ENCODE peak calls at places on chromosomes 7 and 10, in ten cellular contexts. Y is endothelial cell of umbilical vein; I is small intestine; Z is A549; F is heart right ventricle; M is CD4-positive, alpha-beta T cell; A is stomach; H is PC-3; N is OCI-LY7; S is iPS DF 6.9. O is an unnamed sample. For H3K9me3, the result is how much of the 10 kb centered on the place peaks cover.

GRCh38 chr7:130371059-130371458 is 9.2 kb upstream of the CPA1 start:
- DNase-seq in Y (no peak), I (no peak), Z (no peak), F (no peak), M (no peak), A (peak), H (no peak), N (no peak), S (no peak), O (no peak)

GRCh38 chr7:5333121-5334050 is 50.6 kb downstream of the SLC29A4 start:
- DNase-seq in Y (no peak), I (no peak), Z (no peak), F (no peak), M (no peak), A (no peak), H (no peak), N (no peak), S (no peak), O (no peak)

GRCh38 chr10:84469470-84469869 is 141.1 kb downstream of the CCSER2 start:
- DNase-seq in Y (no peak), I (no peak), Z (peak), F (no peak), M (no peak), A (no peak), H (no peak), N (no peak), S (no peak), O (no peak)

GRCh38 chr10:127094984-127095383 is 101.4 kb downstream of the INSYN2A start:
- DNase-seq in Y (no peak), I (no peak), Z (no peak), F (no peak), M (no peak), A (no peak), H (no peak), N (no peak), S (no peak), O (no peak)

GRCh38 chr10:91907033-91907594 is 2.2 kb downstream of the FGFBP3 start:
- DNase-seq in Y (no peak), I (no peak), Z (no peak), F (no peak), M (no peak), A (no peak), H (no peak), N (no peak), S (no peak), O (no peak)

GRCh38 chr7:47512481-47513176 is 69.3 kb downstream of the TNS3 start:
- DNase-seq in Y (no peak), I (no peak), Z (no peak), F (no peak), M (no peak), A (no peak), H (peak), N (no peak), S (no peak), O (no peak)

GRCh38 chr7:117458977-117459583 is 20.7 kb upstream of the CFTR start:
- DNase-seq in Y (peak), I (peak), Z (no peak), F (no peak), M (no peak), A (no peak), H (peak), N (peak), S (no peak), O (no peak)

GRCh38 chr7:16034866-16035265 is 348.4 kb upstream of the MEOX2 start:
- DNase-seq in Y (no peak), I (no peak), Z (no peak), F (no peak), M (no peak), A (no peak), H (no peak), N (no peak), S (no peak), O (no peak)

GRCh38 chr7:132554446-132554845 is 21.8 kb downstream of the PLXNA4 start:
- DNase-seq in Y (no peak), I (no peak), Z (no peak), F (no peak), M (no peak), A (no peak), H (no peak), N (no peak), S (no peak), O (no peak)

GRCh38 chr7:150404172-150404784 is 25.1 kb downstream of the ZNF775 start:
- DNase-seq in Y (peak), I (no peak), Z (no peak), F (no peak), M (no peak), A (no peak), H (no peak), N (no peak), S (no peak), O (no peak)

GRCh38 chr7:76364198-76364584 is 5.4 kb upstream of the YWHAG start:
- DNase-seq in Y (peak), I (no peak), Z (no peak), F (peak), M (no peak), A (no peak), H (peak), N (no peak), S (no peak), O (no peak)

GRCh38 chr10:122019414-122019975 is 30.5 kb downstream of the TACC2 start:
- DNase-seq in Y (no peak), I (peak), Z (no peak), F (no peak), M (no peak), A (peak), H (peak), N (no peak), S (no peak), O (no peak)

GRCh38 chr7:87885018-87885417 is 8.7 kb downstream of the DBF4 start:
- DNase-seq in Y (peak), I (no peak), Z (no peak), F (no peak), M (no peak), A (no peak), H (no peak), N (no peak), S (no peak), O (no peak)

GRCh38 chr7:100539436-100540006 is 518 bp downstream of the AGFG2 start:
- DNase-seq in Y (no peak), I (no peak), Z (no peak), F (no peak), M (no peak), A (no peak), H (no peak), N (peak), S (no peak), O (no peak)

GRCh38 chr7:41085244-41085643 is 617.6 kb downstream of the INHBA start:
- DNase-seq in Y (no peak), I (no peak), Z (no peak), F (no peak), M (no peak), A (no peak), H (peak), N (no peak), S (no peak), O (no peak)

GRCh38 chr7:4650471-4651047 is 31.5 kb upstream of the FOXK1 start:
- DNase-seq in Y (no peak), I (no peak), Z (no peak), F (peak), M (no peak), A (no peak), H (no peak), N (no peak), S (no peak), O (no peak)

GRCh38 chr7:2956526-2957368 is 86.9 kb downstream of the CARD11 start:
- DNase-seq in Y (peak), I (no peak), Z (peak), F (no peak), M (no peak), A (no peak), H (peak), N (no peak), S (no peak), O (no peak)

GRCh38 chr7:21902240-21902639 is 43.5 kb downstream of the CDCA7L start:
- DNase-seq in Y (peak), I (no peak), Z (no peak), F (no peak), M (no peak), A (no peak), H (peak), N (no peak), S (no peak), O (no peak)

GRCh38 chr10:69352569-69353264 is 64.0 kb downstream of the TACR2 start:
- DNase-seq in Y (no peak), I (no peak), Z (no peak), F (no peak), M (no peak), A (no peak), H (peak), N (no peak), S (no peak), O (no peak)

DNA sequence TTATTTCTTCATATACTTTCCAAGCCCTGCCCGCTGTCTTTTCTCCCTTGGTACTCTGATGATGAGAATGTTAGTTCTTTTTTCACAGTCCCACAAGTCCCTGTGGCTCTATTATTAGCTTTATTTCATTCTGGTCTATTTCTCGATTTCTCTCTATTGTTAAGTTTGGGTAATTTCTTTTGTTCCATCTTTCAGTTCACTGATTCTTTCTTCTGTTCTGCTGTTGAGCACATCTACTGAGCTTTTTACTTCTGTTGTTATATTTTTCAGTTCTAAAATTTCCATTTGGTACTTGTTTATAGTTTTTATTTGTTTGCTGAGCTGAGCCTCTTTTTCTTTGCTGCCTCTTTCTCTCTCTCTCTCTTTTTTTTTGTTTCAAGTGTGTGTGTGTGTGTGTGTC is 102.9 kb downstream of the CCNY start:
- DNase-seq in Y (no peak), I (no peak), Z (no peak), F (no peak), M (no peak), A (no peak), H (no peak), N (no peak), S (no peak), O (no peak)
- H3K9me3 ChIP-seq in Y (under half), I (under half), Z (under half), F (under half), M (half or more), A (under half), H (half or more), N (under half), S (under half), O (under half)

GRCh38 chr10:34524369-34525091 is 290.6 kb downstream of the PARD3 start:
- DNase-seq in Y (no peak), I (no peak), Z (no peak), F (no peak), M (no peak), A (no peak), H (no peak), N (no peak), S (no peak), O (no peak)

GRCh38 chr10:34528320-34528719 is 286.8 kb downstream of the PARD3 start:
- DNase-seq in Y (peak), I (no peak), Z (peak), F (no peak), M (no peak), A (no peak), H (peak), N (no peak), S (peak), O (no peak)

GRCh38 chr10:34526758-34527730 is 288.1 kb downstream of the PARD3 start:
- DNase-seq in Y (peak), I (no peak), Z (peak), F (peak), M (no peak), A (no peak), H (peak), N (no peak), S (peak), O (no peak)

GRCh38 chr10:34523017-34523767 is 291.9 kb downstream of the PARD3 start:
- DNase-seq in Y (no peak), I (no peak), Z (no peak), F (no peak), M (no peak), A (no peak), H (peak), N (no peak), S (no peak), O (no peak)

DNA sequence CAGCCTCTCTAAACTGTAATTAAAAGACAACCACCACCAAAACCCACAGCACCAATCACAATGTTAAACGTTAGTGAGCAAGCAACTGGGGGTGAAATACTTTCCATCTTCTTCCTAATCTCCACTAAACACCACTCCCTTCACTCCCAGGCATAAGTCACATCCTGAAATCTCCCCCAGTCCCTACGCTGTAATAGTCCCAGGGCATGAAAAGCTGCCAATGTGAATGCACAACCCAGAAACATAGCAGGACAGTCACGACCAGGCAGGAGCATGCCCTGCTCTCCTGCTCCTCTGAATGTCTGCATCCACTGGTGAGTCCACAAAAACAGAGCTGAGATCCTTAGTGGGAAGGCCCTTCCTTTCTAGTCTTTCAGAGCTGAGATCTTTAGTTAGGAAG is 288.9 kb downstream of the PARD3 start:
- DNase-seq in Y (peak), I (no peak), Z (no peak), F (no peak), M (no peak), A (no peak), H (peak), N (no peak), S (no peak), O (no peak)
- H3K27ac ChIP-seq in Y (peak), I (no peak), Z (peak), F (peak), M (no peak), A (peak), H (peak), N (no peak), S (no peak), O (no peak)

DNA sequence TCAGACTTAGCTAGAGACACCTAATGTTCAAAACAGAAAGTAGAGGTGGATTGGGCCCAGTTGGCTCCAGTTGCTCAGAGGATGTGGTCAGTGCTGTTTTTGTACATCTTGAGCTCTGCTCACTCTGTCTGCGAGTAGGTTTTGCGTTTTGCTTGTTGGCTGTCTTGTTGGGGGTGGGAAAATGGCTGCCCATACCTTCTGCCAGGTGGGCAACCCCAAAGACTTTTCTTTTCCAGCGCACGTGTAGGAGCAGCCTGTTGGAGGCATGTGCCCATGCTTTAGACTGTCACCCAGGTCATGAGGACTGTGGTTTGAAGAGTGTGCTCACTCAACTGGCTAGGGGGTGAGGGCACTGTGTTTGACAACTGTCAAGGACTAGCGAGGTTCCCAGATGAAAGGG is 73.9 kb downstream of the KAT6B start:
- DNase-seq in Y (no peak), I (peak), Z (no peak), F (no peak), M (no peak), A (no peak), H (no peak), N (peak), S (no peak), O (no peak)
- H3K9me3 ChIP-seq in Y (under half), I (under half), Z (under half), F (under half), M (under half), A (under half), H (under half), N (under half), S (under half), O (under half)

DNA sequence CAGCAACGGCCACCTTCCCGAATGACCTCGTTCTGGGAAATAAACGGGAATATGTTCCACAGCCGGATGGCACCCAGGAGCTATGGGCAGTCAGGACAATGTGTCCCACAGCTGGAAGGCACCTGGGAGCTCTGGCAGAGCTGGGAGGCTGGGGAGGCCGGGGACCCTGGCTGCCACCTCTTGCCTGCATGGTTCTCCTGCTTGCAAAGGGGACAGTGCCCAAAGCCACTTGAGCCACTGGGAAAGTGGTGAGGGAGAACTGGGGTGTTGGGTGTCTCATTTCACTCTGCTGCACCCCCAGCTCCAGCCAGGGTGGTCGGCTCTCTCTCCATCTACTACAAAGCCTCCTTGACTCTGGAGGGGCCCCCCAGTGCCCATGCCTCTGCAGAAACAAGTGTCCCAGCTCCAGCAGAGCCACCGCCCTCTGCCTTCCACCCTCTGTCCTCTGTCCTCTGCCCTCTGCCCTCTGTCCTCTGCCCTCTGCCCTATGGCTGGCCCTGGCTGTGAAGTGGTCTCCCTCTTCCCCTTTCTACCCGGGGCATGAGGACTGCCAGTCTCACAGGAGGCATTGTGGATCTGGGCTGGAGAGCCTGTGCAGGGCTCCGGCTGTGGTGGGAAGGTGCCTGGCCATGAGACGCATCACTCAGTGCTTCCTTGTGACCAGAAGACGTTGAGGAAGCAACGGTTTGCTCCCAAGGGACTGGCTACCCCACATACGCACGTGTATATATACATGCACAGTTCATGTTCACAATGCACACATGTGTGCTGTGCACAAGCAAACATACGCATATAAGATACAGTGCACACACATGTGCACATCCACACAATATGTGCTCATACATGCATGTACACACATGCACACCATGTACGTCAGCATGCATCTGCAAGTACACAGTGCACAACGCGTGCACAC is 21.5 kb upstream of the INPP5A start:
- DNase-seq in Y (no peak), I (no peak), Z (no peak), F (peak), M (no peak), A (peak), H (no peak), N (no peak), S (no peak), O (no peak)
- H3K27ac ChIP-seq in Y (no peak), I (no peak), Z (peak), F (peak), M (no peak), A (peak), H (no peak), N (no peak), S (no peak), O (no peak)

DNA sequence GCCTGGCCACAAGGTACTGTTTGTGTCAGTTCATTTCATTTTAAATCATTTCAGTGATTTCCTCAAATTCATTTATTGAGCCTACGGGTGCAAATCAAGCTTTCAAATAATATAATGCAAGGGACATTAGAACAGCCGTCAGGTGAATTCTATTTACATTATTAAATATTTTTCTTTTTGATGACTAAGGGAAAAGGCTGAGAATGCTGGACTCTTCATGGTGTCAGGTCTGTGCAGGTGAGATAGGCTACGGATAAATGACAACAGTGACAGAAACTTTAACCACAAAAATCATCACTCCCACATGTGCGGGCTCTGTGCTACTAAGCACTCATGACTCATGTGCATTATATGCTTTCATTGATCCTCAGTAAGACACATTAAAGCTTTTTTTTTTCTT is 149.2 kb upstream of the ZNF716 start:
- DNase-seq in Y (no peak), I (no peak), Z (no peak), F (no peak), M (no peak), A (no peak), H (no peak), N (no peak), S (no peak), O (no peak)
- H3K9me3 ChIP-seq in Y (under half), I (under half), Z (under half), F (half or more), M (under half), A (under half), H (under half), N (under half), S (under half), O (under half)

DNA sequence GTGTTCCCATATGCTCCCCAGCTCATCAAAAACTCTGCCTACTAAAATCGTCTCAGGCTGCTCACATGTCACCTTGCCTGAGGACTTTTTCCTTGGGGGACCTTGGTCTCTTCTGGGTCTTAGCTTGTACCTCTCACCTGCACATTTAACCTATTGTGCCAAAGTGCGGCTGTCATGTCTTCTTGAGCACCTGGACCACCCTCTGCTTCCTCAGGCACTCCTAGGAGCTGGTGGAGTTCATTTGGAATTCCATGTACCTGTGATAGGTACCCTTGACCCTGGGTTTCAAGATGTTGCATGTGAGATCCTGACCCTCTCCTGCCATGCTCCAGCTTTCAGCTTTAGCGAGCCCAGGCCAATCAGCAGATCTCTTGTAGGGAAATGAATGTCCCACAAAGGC is 10.4 kb upstream of the DNAJB12 start:
- DNase-seq in Y (no peak), I (no peak), Z (no peak), F (no peak), M (no peak), A (no peak), H (no peak), N (no peak), S (no peak), O (no peak)
- H3K27ac ChIP-seq in Y (no peak), I (no peak), Z (peak), F (peak), M (no peak), A (no peak), H (no peak), N (no peak), S (no peak), O (no peak)

GRCh38 chr7:43669286-43670081 is 59.8 kb downstream of the COA1 start:
- DNase-seq in Y (peak), I (peak), Z (no peak), F (no peak), M (peak), A (no peak), H (no peak), N (no peak), S (peak), O (peak)
- H3K9me3 ChIP-seq in Y (under half), I (under half), Z (under half), F (under half), M (under half), A (under half), H (under half), N (half or more), S (under half), O (under half)

DNA sequence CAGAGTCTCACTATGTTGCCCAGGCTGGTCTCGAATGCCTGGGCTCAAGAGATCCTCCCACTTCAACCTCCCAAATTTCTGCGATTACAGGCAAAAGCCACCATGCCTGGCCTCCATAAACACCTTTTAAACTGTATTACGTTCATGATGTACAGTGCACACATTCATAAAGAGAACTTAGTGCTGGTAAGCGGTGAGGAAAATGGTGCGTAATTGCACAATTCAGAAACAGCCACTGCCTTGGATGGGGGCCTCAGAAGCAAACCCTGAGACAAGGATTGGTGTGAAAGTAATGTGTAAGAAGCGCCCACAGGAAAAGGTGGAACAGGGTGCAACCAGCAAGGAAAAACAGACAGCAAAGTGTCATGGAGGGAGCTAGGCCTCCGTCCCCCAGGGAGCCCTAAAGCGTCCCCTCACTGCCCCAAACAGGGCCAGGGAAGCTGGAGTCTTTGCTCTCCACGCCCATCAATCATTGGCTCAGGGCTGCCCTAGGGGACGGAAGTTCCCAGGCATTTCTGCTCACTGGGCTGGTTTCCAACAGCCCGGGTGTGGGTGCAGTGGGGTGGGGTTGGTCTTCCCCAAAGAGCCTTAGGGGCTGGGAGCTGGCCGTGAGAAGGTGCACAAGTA is 9.6 kb upstream of the C10orf105 start:
- DNase-seq in Y (no peak), I (peak), Z (peak), F (peak), M (no peak), A (peak), H (peak), N (peak), S (no peak), O (no peak)
- H3K27ac ChIP-seq in Y (no peak), I (peak), Z (peak), F (peak), M (no peak), A (peak), H (no peak), N (peak), S (no peak), O (peak)

O was measured in CD8-positive, alpha-beta T cell.